ENCODE peak calls at places on chromosome 19, in six cellular contexts. P is activated CD4-positive, alpha-beta T cell treated with anti-CD3 and anti-CD28 coated beads, Interleukin-2, amount 50 U/mL, for 48 hours; J is naive thymus-derived CD4-positive, alpha-beta T cell; W is EL; Q is mucosa of gallbladder; T is Ammon's horn. Z is an unnamed sample.

GRCh38 chr19:33821871-33822270 is 25.2 kb downstream of the KCTD15 start:
- DNase-seq in J (no peak), W (no peak), P (no peak), Q (no peak), T (no peak), Z (no peak)

GRCh38 chr19:54470991-54471782 is 1.9 kb downstream of the CDC42EP5 start:
- DNase-seq in J (no peak), Q (no peak), P (no peak), T (peak; percentile 61), W (no peak), Z (no peak)

GRCh38 chr19:45045671-45046353 is 7.0 kb downstream of the CLASRP start:
- DNase-seq in J (no peak), T (peak; percentile 98), Q (peak; percentile 38), W (no peak), P (no peak), Z (no peak)

GRCh38 chr19:51338563-51339312 is 3.2 kb downstream of the VSIG10L start:
- DNase-seq in T (peak; percentile 78), J (peak; percentile 81), P (peak; percentile 91), W (peak; percentile 80), Q (peak; percentile 81), Z (peak; percentile 87)

GRCh38 chr19:41877490-41877876 is 404 bp downstream of the CD79A start:
- DNase-seq in P (no peak), J (no peak), W (no peak), T (no peak), Q (no peak), Z (no peak)

GRCh38 chr19:46368116-46368515 is 21.2 kb downstream of the PPP5C start:
- DNase-seq in J (no peak), P (no peak), T (no peak), Q (no peak), W (no peak), Z (no peak)

GRCh38 chr19:58088521-58089052 is 9.4 kb downstream of the ZSCAN18 start:
- DNase-seq in W (no peak), P (no peak), J (no peak), Q (no peak), T (no peak), Z (no peak)

GRCh38 chr19:45952691-45953505 is 20.8 kb downstream of the NOVA2 start:
- DNase-seq in P (peak; percentile 46), T (no peak), W (peak; percentile 38), J (peak; percentile 26), Q (peak; percentile 32), Z (peak; percentile 37)

GRCh38 chr19:18173054-18173571 is 500 bp upstream of the IFI30 start:
- DNase-seq in W (no peak), J (no peak), P (no peak), Q (peak; percentile 57), T (no peak), Z (no peak)

GRCh38 chr19:57302020-57302465 is 18.2 kb upstream of the ZNF543 start:
- DNase-seq in P (no peak), W (peak; percentile 96), Q (peak; percentile 22), J (no peak), T (no peak), Z (no peak)

GRCh38 chr19:311813-312261 is 20.6 kb upstream of the PLPP2 start:
- DNase-seq in J (no peak), W (no peak), Q (no peak), P (no peak), T (no peak), Z (no peak)

GRCh38 chr19:45919678-45920077 is 5.1 kb upstream of the NANOS2 start:
- DNase-seq in Q (no peak), J (no peak), T (peak; percentile 81), W (no peak), P (no peak), Z (no peak)

GRCh38 chr19:15448778-15449619 is 757 bp downstream of the WIZ start:
- DNase-seq in Q (no peak), P (no peak), W (peak; percentile 29), T (no peak), J (no peak), Z (no peak)

GRCh38 chr19:41479757-41480191 is 36.8 kb downstream of the ERICH4 start:
- DNase-seq in T (no peak), Q (no peak), W (no peak), P (no peak), J (no peak), Z (no peak)

GRCh38 chr19:52554216-52554971 is 15.7 kb upstream of the ZNF701 start:
- DNase-seq in Q (no peak), W (no peak), T (no peak), P (no peak), J (no peak), Z (no peak)

GRCh38 chr19:39112338-39112890 is 13.2 kb upstream of the PAK4 start:
- DNase-seq in Q (peak; percentile 88), W (no peak), P (no peak), J (no peak), T (no peak), Z (no peak)

GRCh38 chr19:32324631-32325215 is 20.7 kb upstream of the ZNF507 start:
- DNase-seq in W (no peak), Q (no peak), P (no peak), J (no peak), T (peak; percentile 60), Z (no peak)

GRCh38 chr19:12967907-12968306 is 1.5 kb upstream of the DAND5 start:
- DNase-seq in Q (no peak), J (no peak), W (no peak), T (no peak), P (no peak), Z (no peak)

GRCh38 chr19:17109300-17109699 is 33.7 kb downstream of the MYO9B start:
- DNase-seq in J (no peak), Q (no peak), W (no peak), T (no peak), P (no peak), Z (no peak)

GRCh38 chr19:48913114-48913513 is 13.0 kb downstream of the NUCB1 start:
- DNase-seq in P (no peak), J (no peak), Q (no peak), T (no peak), W (peak; percentile 23), Z (no peak)

GRCh38 chr19:36528921-36529518 is 949 bp upstream of the ZNF260 start:
- DNase-seq in J (peak; percentile 0), Q (no peak), W (peak; percentile 11), T (peak; percentile 40), P (no peak), Z (peak; percentile 10)

GRCh38 chr19:1856698-1857603 is 6.4 kb downstream of the KLF16 start:
- DNase-seq in T (peak; percentile 75), J (peak; percentile 42), Q (peak; percentile 90), P (peak; percentile 71), W (peak; percentile 89), Z (peak; percentile 45)

GRCh38 chr19:9149976-9150375 is 9.8 kb downstream of the ZNF317 start:
- DNase-seq in P (no peak), Q (no peak), W (no peak), J (no peak), T (no peak), Z (no peak)

GRCh38 chr19:44737238-44738160 is 11.0 kb upstream of the BCL3 start:
- DNase-seq in T (no peak), P (no peak), J (no peak), W (no peak), Q (no peak), Z (no peak)

GRCh38 chr19:3186377-3186688 is 603 bp downstream of the NCLN start:
- DNase-seq in J (no peak), W (peak; percentile 19), P (no peak), T (no peak), Q (no peak), Z (no peak)

GRCh38 chr19:6740589-6741348 is 1.3 kb downstream of the TRIP10 start:
- DNase-seq in T (no peak), W (peak; percentile 76), P (peak; percentile 24), J (no peak), Q (no peak), Z (no peak)

GRCh38 chr19:14102756-14103155 is 12.2 kb upstream of the SAMD1 start:
- DNase-seq in J (no peak), P (no peak), T (no peak), W (no peak), Q (no peak), Z (no peak)

GRCh38 chr19:27774337-27774736 is 1438.6 kb downstream of the UQCRFS1 start:
- DNase-seq in J (no peak), W (no peak), Q (no peak), T (no peak), P (peak; percentile 9), Z (peak; percentile 15)

GRCh38 chr19:11868188-11868587 is 19.4 kb upstream of the ZNF69 start:
- DNase-seq in T (no peak), Q (no peak), P (no peak), J (no peak), W (no peak), Z (no peak)

GRCh38 chr19:42628411-42629135 is 33.8 kb upstream of the CEACAM8 start:
- DNase-seq in T (no peak), J (no peak), W (peak; percentile 56), Q (no peak), P (no peak), Z (peak; percentile 52)

Z was measured in CD4-positive, CD25-positive, alpha-beta regulatory T cell.